ENCODE peak calls at places on chromosomes 7 and 10, in seven cellular contexts. J is brain pericyte; H is adrenal gland; E is NCI-H1092; Z is NCI-H460; Q is activated CD8-positive, alpha-beta memory T cell treated with anti-CD3 and anti-CD28 coated beads, Interleukin-2, amount 50 U/mL, for 48 hours; L is CD4-positive, alpha-beta memory T cell. S is an unnamed sample.

GRCh38 chr7:26293569-26294308 is 2.1 kb downstream of the SNX10 start:
- DNase-seq in Z (no peak), E (no peak), J (no peak), Q (peak), L (peak), H (no peak), S (no peak)

GRCh38 chr7:155252958-155253501 is 44.6 kb upstream of the INSIG1 start:
- DNase-seq in Z (no peak), E (no peak), L (no peak), J (no peak), Q (no peak), H (no peak), S (no peak)

GRCh38 chr10:89702121-89702480 is 711 bp downstream of the KIF20B start:
- DNase-seq in L (no peak), Z (peak), Q (peak), J (no peak), H (no peak), E (no peak), S (no peak)

GRCh38 chr10:86945361-86946214 is 11.8 kb downstream of the MMRN2 start:
- DNase-seq in H (peak), Z (no peak), L (no peak), J (no peak), Q (peak), E (no peak), S (peak)

GRCh38 chr10:11017575-11018425 is at the start of gene CELF2:
- DNase-seq in H (peak), Z (no peak), J (no peak), L (peak), E (peak), Q (peak), S (peak)

GRCh38 chr7:55231736-55232280 is 133.3 kb upstream of the LANCL2 start:
- DNase-seq in L (no peak), E (no peak), Z (no peak), J (no peak), Q (no peak), H (no peak), S (no peak)

GRCh38 chr10:43978936-43979335 is 330.3 kb upstream of the ZNF32 start:
- DNase-seq in H (no peak), J (no peak), L (no peak), Q (no peak), E (no peak), Z (no peak), S (no peak)

GRCh38 chr10:11874568-11875182 is 51.5 kb downstream of the PROSER2 start:
- DNase-seq in E (no peak), L (peak), Q (peak), H (peak), J (no peak), Z (no peak), S (peak)

GRCh38 chr7:142603870-142604448 is 145.3 kb upstream of the PRSS1 start:
- DNase-seq in H (peak), Z (peak), Q (no peak), L (peak), J (peak), E (peak), S (no peak)

GRCh38 chr7:32761451-32762320 is 129.9 kb downstream of the KBTBD2 start:
- DNase-seq in H (no peak), J (no peak), Q (no peak), E (no peak), L (no peak), Z (no peak), S (no peak)

GRCh38 chr7:123410273-123410928 is 124.0 kb downstream of the IQUB start:
- DNase-seq in Z (peak), L (no peak), E (no peak), J (peak), Q (no peak), H (peak), S (no peak)

GRCh38 chr7:115747174-115747573 is 283.4 kb downstream of the TFEC start:
- DNase-seq in E (no peak), Q (no peak), Z (no peak), L (no peak), J (no peak), H (no peak), S (no peak)

GRCh38 chr10:102616071-102616770 is 28.1 kb upstream of the TRIM8 start:
- DNase-seq in L (no peak), Q (no peak), J (no peak), E (no peak), Z (no peak), H (no peak), S (no peak)

GRCh38 chr10:66591865-66592264 is 334.0 kb upstream of the LRRTM3 start:
- DNase-seq in L (no peak), H (no peak), Q (no peak), E (no peak), J (no peak), Z (no peak), S (no peak)

GRCh38 chr10:84996580-84996979 is 668.2 kb downstream of the CCSER2 start:
- DNase-seq in J (no peak), Q (no peak), E (no peak), H (no peak), Z (no peak), L (no peak), S (no peak)

GRCh38 chr7:37342665-37343471 is 105.8 kb downstream of the ELMO1 start:
- DNase-seq in Q (peak), H (no peak), E (no peak), Z (no peak), L (peak), J (no peak), S (no peak)

GRCh38 chr7:32319019-32319382 is 171.2 kb downstream of the LSM5 start:
- DNase-seq in Z (no peak), H (no peak), E (no peak), L (no peak), Q (no peak), J (no peak), S (no peak)

GRCh38 chr10:132309879-132310591 is 2.3 kb upstream of the STK32C start:
- DNase-seq in L (no peak), J (no peak), Q (peak), Z (no peak), E (no peak), H (peak), S (no peak)

GRCh38 chr7:74586258-74587200 is 71.0 kb upstream of the GTF2I start:
- DNase-seq in H (peak), Q (no peak), Z (no peak), E (no peak), L (no peak), J (no peak), S (no peak)